ENCODE peak calls at places on chromosomes 5 and 9, in seven cellular contexts. P is uterus, Y is NT2/D1, V is psoas muscle, L is HCT116, H is Caco-2, G is aorta. C is an unnamed sample. For H3K4me1, the result is how much of the 10 kb centered on the place peaks cover.

GRCh38 chr9:104682642-104683041 is 11.7 kb upstream of the OR13D1 start:
- DNase-seq in Y (peak), P (no peak), L (peak), V (no peak), H (no peak), G (no peak), C (no peak)

GRCh38 chr5:42005561-42006153 is 80.6 kb downstream of the FBXO4 start:
- DNase-seq in Y (no peak), V (no peak), G (no peak), L (peak), H (no peak), P (no peak), C (no peak)

GRCh38 chr5:7529880-7530279 is 133.9 kb downstream of the ADCY2 start:
- DNase-seq in H (no peak), P (no peak), Y (no peak), L (no peak), G (no peak), V (no peak), C (no peak)

GRCh38 chr5:82512025-82512424 is 233.9 kb upstream of the RPS23 start:
- DNase-seq in L (no peak), V (no peak), H (no peak), Y (no peak), G (no peak), P (no peak), C (no peak)

GRCh38 chr9:78368236-78368635 is 71.3 kb downstream of the PSAT1 start:
- DNase-seq in V (no peak), H (no peak), Y (no peak), G (no peak), L (no peak), P (no peak), C (no peak)

GRCh38 chr5:121006206-121006605 is 542.1 kb downstream of the PRR16 start:
- DNase-seq in G (no peak), V (no peak), Y (no peak), L (no peak), H (no peak), P (no peak), C (no peak)

GRCh38 chr5:175845229-175845628 is 26.1 kb upstream of the CPLX2 start:
- DNase-seq in Y (no peak), L (no peak), G (no peak), V (no peak), H (no peak), P (no peak), C (no peak)

GRCh38 chr9:73741316-73741715 is 589.7 kb downstream of the ANXA1 start:
- DNase-seq in V (no peak), Y (no peak), P (no peak), H (no peak), L (no peak), G (no peak), C (no peak)

GRCh38 chr5:110865400-110866094 is 126.7 kb downstream of the SLC25A46 start:
- DNase-seq in V (no peak), G (no peak), P (no peak), L (peak), H (peak), Y (peak), C (peak)

GRCh38 chr5:121503111-121503840 is 348.4 kb upstream of the FTMT start:
- DNase-seq in H (no peak), V (no peak), Y (peak), L (peak), P (no peak), G (peak), C (peak)

GRCh38 chr5:52531105-52531504 is 256.6 kb upstream of the ITGA1 start:
- DNase-seq in Y (no peak), G (no peak), V (no peak), H (no peak), P (no peak), L (no peak), C (no peak)

GRCh38 chr5:178206166-178207101 is 2.1 kb downstream of the HNRNPAB start:
- DNase-seq in H (no peak), Y (no peak), P (no peak), G (no peak), L (no peak), V (no peak), C (no peak)

GRCh38 chr5:458547-459353 is 15.8 kb downstream of the EXOC3 start:
- DNase-seq in V (peak), H (peak), Y (no peak), G (peak), P (no peak), L (no peak), C (no peak)

GRCh38 chr5:164235176-164235914 is 729.9 kb downstream of the MAT2B start:
- DNase-seq in H (no peak), L (no peak), V (no peak), P (no peak), G (no peak), Y (no peak), C (no peak)

GRCh38 chr9:2023532-2023931 is 8.4 kb downstream of the SMARCA2 start:
- DNase-seq in Y (no peak), G (no peak), V (no peak), P (no peak), L (no peak), H (no peak), C (no peak)

GRCh38 chr9:4423207-4423610 is 67.1 kb upstream of the SLC1A1 start:
- DNase-seq in V (no peak), P (no peak), L (no peak), G (no peak), H (no peak), Y (no peak), C (peak)

GRCh38 chr9:4424038-4424437 is 66.2 kb upstream of the SLC1A1 start:
- DNase-seq in P (no peak), Y (no peak), V (no peak), G (no peak), L (no peak), H (no peak), C (no peak)

GRCh38 chr9:4422495-4422894 is 67.8 kb upstream of the SLC1A1 start:
- DNase-seq in Y (no peak), G (no peak), V (no peak), P (no peak), H (no peak), L (no peak), C (no peak)

GRCh38 chr9:4420351-4420750 is 69.9 kb upstream of the SLC1A1 start:
- DNase-seq in V (no peak), P (no peak), G (no peak), Y (no peak), L (no peak), H (no peak), C (no peak)

DNA sequence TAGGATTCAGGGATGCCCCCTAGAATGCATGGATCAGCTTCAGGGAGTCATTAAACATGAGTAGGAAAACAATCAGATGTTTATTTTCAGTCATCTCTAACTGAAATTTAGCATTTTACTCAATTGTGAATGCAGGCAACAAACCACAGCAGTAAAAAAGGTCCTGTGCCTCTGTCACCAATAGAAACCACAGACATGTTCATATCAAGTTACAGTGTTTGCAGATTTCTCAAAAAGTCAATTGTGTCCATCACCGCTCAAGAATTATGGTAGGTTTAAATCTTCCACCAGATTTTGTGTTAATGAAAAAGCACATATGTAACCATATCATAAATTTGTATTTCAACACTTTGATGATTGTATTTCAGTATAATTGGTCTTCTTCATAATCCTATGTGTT is 68.4 kb upstream of the SLC1A1 start:
- DNase-seq in G (no peak), H (no peak), Y (no peak), V (no peak), P (no peak), L (no peak), C (no peak)
- H3K4me1 ChIP-seq in G (under half), H (under half), Y (under half), V (under half), P (under half), L (under half), C (under half)

GRCh38 chr5:65506961-65507360 is 25.2 kb upstream of the ADAMTS6 start:
- DNase-seq in P (no peak), V (no peak), L (no peak), H (no peak), Y (no peak), G (no peak), C (no peak)

GRCh38 chr5:65512170-65512937 is 30.6 kb upstream of the ADAMTS6 start:
- DNase-seq in P (no peak), Y (no peak), L (no peak), V (no peak), G (no peak), H (no peak), C (no peak)

GRCh38 chr5:65508978-65509377 is 27.3 kb upstream of the ADAMTS6 start:
- DNase-seq in L (no peak), H (no peak), G (no peak), Y (no peak), V (no peak), P (no peak), C (no peak)
- H3K4me1 ChIP-seq in L (under half), H (under half), G (under half), Y (under half), V (under half), P (under half), C (under half)

DNA sequence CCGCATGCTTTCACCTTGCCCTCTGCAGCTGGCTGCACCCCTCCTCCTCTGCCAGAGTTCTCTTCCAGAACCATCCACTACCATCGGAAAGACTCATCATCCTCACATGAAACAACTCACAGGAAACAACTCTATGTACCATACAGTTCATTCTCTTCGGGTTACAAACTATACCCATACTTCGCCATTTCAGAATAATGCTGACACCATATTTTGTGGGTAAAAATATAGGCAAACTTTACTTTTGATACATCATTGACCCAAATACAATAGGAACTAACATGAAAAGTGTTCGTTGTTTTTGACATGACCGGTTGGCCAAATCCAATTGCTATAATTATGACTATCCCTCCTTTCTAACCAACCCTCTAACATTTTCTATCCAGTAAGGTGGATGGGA is 421.0 kb downstream of the SEMA5A start:
- DNase-seq in G (no peak), L (no peak), P (no peak), V (no peak), H (no peak), Y (no peak), C (no peak)
- H3K4me1 ChIP-seq in G (under half), L (under half), P (under half), V (under half), H (under half), Y (under half), C (under half)

GRCh38 chr9:127987103-127987614 is 6.4 kb upstream of the EEIG1 start:
- DNase-seq in V (peak), Y (no peak), G (no peak), P (no peak), H (no peak), L (no peak), C (no peak)
- H3K4me1 ChIP-seq in V (under half), Y (under half), G (under half), P (under half), H (under half), L (under half), C (under half)

DNA sequence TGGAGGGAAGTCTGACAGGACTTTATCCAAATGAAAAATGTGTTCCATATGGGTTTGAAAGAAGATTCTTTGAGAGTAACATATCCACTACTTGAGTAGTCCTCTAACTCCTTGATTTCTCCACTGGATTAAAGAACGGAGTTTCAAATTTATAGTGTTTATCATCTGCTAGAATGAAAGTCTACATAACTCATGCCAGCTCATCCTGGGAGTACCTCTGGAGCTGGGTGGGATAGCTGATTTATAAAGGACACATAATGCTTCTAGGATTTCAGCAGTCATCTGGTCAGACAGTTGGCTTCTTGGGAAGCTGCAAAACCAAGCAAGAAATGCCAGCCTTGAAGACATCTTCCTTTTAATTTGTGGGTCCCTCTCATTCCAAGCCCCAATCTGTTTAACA is 3.1 kb downstream of the GALNT10 start:
- DNase-seq in V (no peak), L (no peak), G (no peak), P (no peak), H (no peak), Y (no peak), C (no peak)
- H3K4me1 ChIP-seq in V (under half), L (under half), G (under half), P (under half), H (under half), Y (under half), C (under half)

GRCh38 chr9:124890179-124890578 is 28.2 kb downstream of the ARPC5L start:
- DNase-seq in Y (no peak), L (no peak), P (no peak), V (no peak), H (no peak), G (no peak), C (no peak)
- H3K4me1 ChIP-seq in Y (under half), L (under half), P (under half), V (under half), H (under half), G (under half), C (under half)

DNA sequence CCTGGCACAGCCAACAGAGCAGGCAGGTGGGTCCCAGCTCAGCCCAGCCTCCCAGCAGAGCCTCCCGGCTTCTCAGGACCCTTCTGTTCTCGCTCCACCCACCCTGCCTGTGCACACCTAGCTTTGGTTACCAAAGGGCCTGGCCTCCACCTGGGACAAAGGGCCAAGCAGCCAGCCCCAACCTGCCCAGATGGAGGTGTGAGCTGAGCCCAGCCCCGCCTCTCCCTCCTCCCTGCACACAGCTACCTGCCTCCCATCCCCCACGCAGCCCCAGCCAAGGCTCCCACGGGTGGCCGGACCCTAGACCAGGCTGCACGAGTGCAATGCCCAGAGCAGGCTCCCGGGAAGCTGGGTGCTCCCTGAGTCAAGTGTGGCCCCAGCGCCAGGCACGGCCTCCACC is 5.6 kb downstream of the TPRN start:
- DNase-seq in H (no peak), G (no peak), Y (no peak), V (no peak), P (no peak), L (no peak), C (no peak)
- H3K4me1 ChIP-seq in H (under half), G (under half), Y (under half), V (under half), P (under half), L (half or more), C (under half)

GRCh38 chr5:132087661-132088060 is 14.1 kb downstream of the CSF2 start:
- DNase-seq in P (no peak), V (no peak), H (no peak), L (no peak), Y (no peak), G (no peak), C (no peak)
- H3K4me1 ChIP-seq in P (under half), V (under half), H (under half), L (under half), Y (under half), G (under half), C (under half)

GRCh38 chr5:124918618-124919017 is 172.2 kb upstream of the ZNF608 start:
- DNase-seq in Y (no peak), G (no peak), H (no peak), P (no peak), V (no peak), L (no peak), C (no peak)
- H3K4me1 ChIP-seq in Y (under half), G (under half), H (under half), P (under half), V (under half), L (under half), C (under half)

GRCh38 chr9:6780690-6781089 is 22.9 kb downstream of the KDM4C start:
- DNase-seq in V (no peak), P (no peak), H (no peak), L (no peak), G (no peak), Y (no peak), C (no peak)
- H3K4me1 ChIP-seq in V (half or more), P (under half), H (half or more), L (under half), G (under half), Y (under half), C (under half)